ENCODE peak calls at places on chromosomes 2 and 18, in five cellular contexts. G is A549, N is K562, A is GM23248, V is heart right ventricle. X is an unnamed sample.
A peak's percentile ranks its signal among the peaks of the same experiment; 100 is the strongest.

GRCh38 chr2:128437181-128437520 is 118.5 kb upstream of the HS6ST1 start:
- DNase-seq in G (no peak), N (no peak), A (no peak), V (no peak), X (no peak)

GRCh38 chr2:23549821-23550535 is 165.0 kb downstream of the KLHL29 start:
- DNase-seq in G (no peak), N (no peak), A (peak; percentile 59), V (no peak), X (no peak)

GRCh38 chr2:154533300-154533940 is 165.1 kb upstream of the KCNJ3 start:
- DNase-seq in G (no peak), N (no peak), A (no peak), V (no peak), X (no peak)

GRCh38 chr18:12041561-12041960 is 52.1 kb upstream of the ANKRD62 start:
- DNase-seq in G (no peak), N (no peak), A (peak; percentile 95), V (no peak), X (peak; percentile 82)

GRCh38 chr2:221570321-221571107 is 1.6 kb downstream of the EPHA4 start:
- DNase-seq in G (no peak), N (no peak), A (peak; percentile 45), V (peak; percentile 27), X (peak; percentile 11)

GRCh38 chr18:12423820-12424219 is 16.1 kb downstream of the PRELID3A start:
- DNase-seq in G (no peak), N (no peak), A (no peak), V (no peak), X (no peak)

GRCh38 chr2:47344890-47345583 is 57.9 kb upstream of the MSH2 start:
- DNase-seq in G (peak; percentile 99), N (peak; percentile 81), A (peak; percentile 67), V (peak; percentile 87), X (peak; percentile 57)

GRCh38 chr2:181904022-181904632 is 12.6 kb downstream of the ITPRID2 start:
- DNase-seq in G (peak; percentile 15), N (peak; percentile 62), A (peak; percentile 44), V (peak; percentile 9), X (peak; percentile 45)

GRCh38 chr2:121596221-121597080 is 52.8 kb downstream of the CLASP1 start:
- DNase-seq in G (peak; percentile 18), N (peak; percentile 93), A (peak; percentile 66), V (peak; percentile 47), X (no peak)

GRCh38 chr2:237132799-237133198 is 47.1 kb downstream of the COPS8 start:
- DNase-seq in G (peak; percentile 15), N (peak; percentile 15), A (no peak), V (no peak), X (no peak)

GRCh38 chr2:43749583-43749982 is 24.3 kb upstream of the DYNC2LI1 start:
- DNase-seq in G (no peak), N (no peak), A (no peak), V (no peak), X (no peak)

GRCh38 chr2:222468338-222468737 is 44.0 kb downstream of the SGPP2 start:
- DNase-seq in G (no peak), N (no peak), A (peak; percentile 6), V (peak; percentile 29), X (no peak)

GRCh38 chr2:86175866-86176265 is 19.4 kb downstream of the IMMT start:
- DNase-seq in G (no peak), N (no peak), A (no peak), V (no peak), X (no peak)

GRCh38 chr2:224938670-224939309 is 103.5 kb downstream of the DOCK10 start:
- DNase-seq in G (no peak), N (no peak), A (peak; percentile 13), V (no peak), X (no peak)

GRCh38 chr18:10398571-10398970 is 55.9 kb upstream of the APCDD1 start:
- DNase-seq in G (no peak), N (no peak), A (no peak), V (no peak), X (peak; percentile 92)

DNA sequence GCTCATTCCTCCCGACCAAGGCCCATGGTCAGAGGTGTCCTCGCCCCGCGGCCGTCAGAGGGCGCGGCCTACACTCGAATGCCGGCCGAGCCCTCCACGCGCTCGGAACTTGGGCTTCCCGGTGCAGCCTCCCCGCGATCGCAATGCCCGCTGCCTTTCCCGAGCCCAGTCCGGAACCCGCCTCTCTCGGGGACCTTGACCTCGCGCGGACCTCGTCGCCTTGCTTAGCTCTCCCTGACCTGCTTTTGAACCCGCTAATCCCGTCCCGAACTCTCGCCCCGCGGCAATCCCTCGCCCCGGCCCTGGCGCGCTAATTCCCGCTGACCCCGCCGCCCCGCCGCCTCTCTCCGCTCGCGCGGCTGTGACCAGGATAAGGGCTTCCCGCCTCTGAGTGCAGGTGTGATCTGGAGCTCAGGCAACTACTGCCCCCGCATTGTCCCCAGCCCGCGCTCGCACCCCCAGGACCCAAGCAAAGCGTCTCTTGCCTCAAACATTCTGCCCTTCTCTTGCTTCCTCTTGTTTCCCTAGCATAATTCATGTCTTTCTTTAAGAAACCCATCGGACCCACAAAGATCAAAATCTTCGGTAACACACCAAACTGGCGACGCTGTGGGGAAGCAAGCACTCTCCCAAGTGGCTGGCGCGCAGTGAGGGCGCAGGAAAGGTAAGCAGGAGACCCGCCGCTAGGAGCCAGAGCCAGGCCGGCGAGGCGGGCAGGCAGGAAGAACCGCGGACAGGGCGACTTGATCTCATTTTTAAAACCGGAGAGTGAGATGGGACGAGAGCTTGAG is 46.6 kb upstream of the ATP6V1B1 start:
- DNase-seq in G (no peak), N (no peak), A (no peak), V (no peak), X (no peak)
- H3K4me3 ChIP-seq in G (no peak overlapping the region), N (no peak overlapping the region), A (no peak overlapping the region), V (peak overlapping the region; percentile 21), X (no peak overlapping the region)

GRCh38 chr2:55105456-55105855 is 55.2 kb upstream of the RTN4 start:
- DNase-seq in G (no peak), N (no peak), A (no peak), V (no peak), X (no peak)
- H3K4me3 ChIP-seq in G (no peak overlapping the region), N (no peak overlapping the region), A (no peak overlapping the region), V (no peak overlapping the region), X (no peak overlapping the region)

GRCh38 chr2:227717687-227718567 is at the start of gene SLC19A3:
- DNase-seq in G (peak; percentile 82), N (peak; percentile 25), A (peak; percentile 85), V (peak; percentile 81), X (peak; percentile 80)
- H3K4me3 ChIP-seq in G (peak within 1 kb of the TSS; percentile 59), N (no peak within 1 kb of the TSS), A (peak within 1 kb of the TSS; percentile 71), V (peak within 1 kb of the TSS; percentile 23), X (peak within 1 kb of the TSS; percentile 48)

GRCh38 chr2:74472086-74472944 is at the start of gene MRPL53:
- DNase-seq in G (peak; percentile 70), N (peak; percentile 97), A (peak; percentile 97), V (peak; percentile 96), X (peak; percentile 85)
- H3K4me3 ChIP-seq in G (peak within 1 kb of the TSS; percentile 63), N (peak within 1 kb of the TSS; percentile 83), A (peak within 1 kb of the TSS; percentile 87), V (peak within 1 kb of the TSS; percentile 59), X (peak within 1 kb of the TSS; percentile 70)

GRCh38 chr2:10048501-10049171 is 5.3 kb downstream of the KLF11 start:
- DNase-seq in G (peak; percentile 67), N (peak; percentile 71), A (peak; percentile 81), V (no peak), X (peak; percentile 48)

GRCh38 chr2:10045561-10046355 is 2.4 kb downstream of the KLF11 start:
- DNase-seq in G (no peak), N (no peak), A (peak; percentile 21), V (no peak), X (no peak)

GRCh38 chr2:10046899-10047298 is 3.5 kb downstream of the KLF11 start:
- DNase-seq in G (no peak), N (no peak), A (peak; percentile 13), V (no peak), X (no peak)

GRCh38 chr2:10043906-10044601 is 704 bp downstream of the KLF11 start:
- DNase-seq in G (peak; percentile 79), N (peak; percentile 98), A (peak; percentile 96), V (peak; percentile 99), X (peak; percentile 65)

DNA sequence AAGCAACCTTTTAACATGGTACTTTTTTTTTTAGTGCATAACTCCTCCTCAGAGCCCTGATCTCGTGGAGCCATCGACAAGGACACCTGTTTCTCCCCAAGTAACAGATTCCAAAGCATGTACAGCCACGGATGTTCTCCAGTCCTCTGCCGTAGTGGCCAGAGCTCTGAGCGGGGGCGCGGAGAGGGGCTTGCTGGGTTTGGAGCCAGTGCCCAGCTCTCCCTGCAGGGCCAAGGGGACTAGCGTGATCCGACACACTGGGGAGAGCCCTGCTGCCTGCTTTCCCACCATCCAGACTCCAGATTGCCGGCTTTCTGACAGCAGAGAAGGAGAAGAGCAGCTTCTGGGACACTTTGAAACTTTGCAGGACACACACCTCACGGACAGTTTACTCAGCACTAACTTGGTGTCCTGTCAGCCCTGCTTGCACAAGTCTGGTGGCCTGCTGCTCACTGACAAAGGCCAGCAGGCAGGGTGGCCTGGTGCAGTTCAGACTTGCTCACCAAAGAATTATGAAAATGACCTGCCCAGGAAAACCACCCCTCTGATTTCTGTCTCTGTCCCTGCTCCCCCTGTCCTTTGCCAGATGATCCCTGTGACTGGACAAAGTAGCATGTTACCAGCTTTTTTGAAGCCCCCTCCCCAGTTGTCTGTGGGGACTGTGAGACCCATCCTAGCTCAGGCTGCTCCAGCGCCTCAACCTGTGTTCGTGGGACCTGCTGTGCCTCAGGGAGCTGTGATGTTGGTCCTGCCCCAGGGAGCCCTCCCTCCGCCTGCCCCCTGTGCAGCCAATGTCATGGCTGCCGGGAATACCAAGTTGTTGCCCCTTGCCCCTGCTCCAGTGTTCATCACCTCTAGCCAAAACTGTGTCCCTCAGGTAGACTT is 4.5 kb downstream of the KLF11 start:
- DNase-seq in G (no peak), N (no peak), A (no peak), V (no peak), X (no peak)
- H3K4me3 ChIP-seq in G (no peak overlapping the region), N (no peak overlapping the region), A (no peak overlapping the region), V (no peak overlapping the region), X (no peak overlapping the region)

X was measured in astrocyte of the cerebellum.